ENCODE peak calls at places on chromosome 3, in eight cellular contexts. One of them, this sample, is unnamed.
A peak's percentile ranks its signal among the peaks of the same experiment; 100 is the strongest.

GRCh38 chr3:14884665-14885064 is 62.7 kb upstream of the NR2C2 start:
- DNase-seq in heart left ventricle: no peak
- DNase-seq in uterus: no peak
- DNase-seq in spleen: peak; percentile 51
- DNase-seq in colonic mucosa: no peak
- DNase-seq in H9: no peak
- DNase-seq in left lung: no peak
- DNase-seq in adrenal gland: no peak
- DNase-seq in this sample: no peak

GRCh38 chr3:124860599-124860998 is 26.6 kb downstream of the ITGB5 start:
- DNase-seq in heart left ventricle: no peak
- DNase-seq in uterus: peak; percentile 88
- DNase-seq in spleen: no peak
- DNase-seq in colonic mucosa: peak; percentile 44
- DNase-seq in H9: no peak
- DNase-seq in left lung: peak; percentile 59
- DNase-seq in adrenal gland: peak; percentile 96
- DNase-seq in this sample: peak; percentile 86

GRCh38 chr3:25856902-25857518 is 67.1 kb downstream of the OXSM start:
- DNase-seq in heart left ventricle: no peak
- DNase-seq in uterus: no peak
- DNase-seq in spleen: no peak
- DNase-seq in colonic mucosa: no peak
- DNase-seq in H9: no peak
- DNase-seq in left lung: no peak
- DNase-seq in adrenal gland: peak; percentile 23
- DNase-seq in this sample: peak; percentile 15

GRCh38 chr3:52524752-52525661 is 8.7 kb downstream of the NT5DC2 start:
- DNase-seq in heart left ventricle: peak; percentile 73
- DNase-seq in uterus: peak; percentile 44
- DNase-seq in spleen: peak; percentile 74
- DNase-seq in colonic mucosa: no peak
- DNase-seq in H9: no peak
- DNase-seq in left lung: peak; percentile 49
- DNase-seq in adrenal gland: peak; percentile 61
- DNase-seq in this sample: no peak

GRCh38 chr3:21294768-21295167 is 456.2 kb downstream of the ZNF385D start:
- DNase-seq in heart left ventricle: no peak
- DNase-seq in uterus: no peak
- DNase-seq in spleen: no peak
- DNase-seq in colonic mucosa: no peak
- DNase-seq in H9: no peak
- DNase-seq in left lung: no peak
- DNase-seq in adrenal gland: no peak
- DNase-seq in this sample: no peak

GRCh38 chr3:73765878-73766564 is 141.3 kb upstream of the PDZRN3 start:
- DNase-seq in heart left ventricle: no peak
- DNase-seq in uterus: no peak
- DNase-seq in spleen: no peak
- DNase-seq in colonic mucosa: no peak
- DNase-seq in H9: no peak
- DNase-seq in left lung: no peak
- DNase-seq in adrenal gland: no peak
- DNase-seq in this sample: no peak

GRCh38 chr3:194189243-194189791 is 53.4 kb downstream of the HES1 start:
- DNase-seq in heart left ventricle: no peak
- DNase-seq in uterus: no peak
- DNase-seq in spleen: no peak
- DNase-seq in colonic mucosa: no peak
- DNase-seq in H9: no peak
- DNase-seq in left lung: no peak
- DNase-seq in adrenal gland: peak; percentile 44
- DNase-seq in this sample: no peak

GRCh38 chr3:36196058-36196457 is 184.2 kb upstream of the STAC start:
- DNase-seq in heart left ventricle: no peak
- DNase-seq in uterus: no peak
- DNase-seq in spleen: no peak
- DNase-seq in colonic mucosa: no peak
- DNase-seq in H9: no peak
- DNase-seq in left lung: no peak
- DNase-seq in adrenal gland: no peak
- DNase-seq in this sample: no peak

GRCh38 chr3:185728630-185729334 is 96.1 kb downstream of the IGF2BP2 start:
- DNase-seq in heart left ventricle: no peak
- DNase-seq in uterus: no peak
- DNase-seq in spleen: no peak
- DNase-seq in colonic mucosa: no peak
- DNase-seq in H9: no peak
- DNase-seq in left lung: no peak
- DNase-seq in adrenal gland: no peak
- DNase-seq in this sample: no peak

GRCh38 chr3:156059950-156060501 is 60.4 kb upstream of the KCNAB1 start:
- DNase-seq in heart left ventricle: no peak
- DNase-seq in uterus: no peak
- DNase-seq in spleen: no peak
- DNase-seq in colonic mucosa: no peak
- DNase-seq in H9: no peak
- DNase-seq in left lung: no peak
- DNase-seq in adrenal gland: no peak
- DNase-seq in this sample: no peak

GRCh38 chr3:58471025-58471887 is 20.6 kb upstream of the KCTD6 start:
- DNase-seq in heart left ventricle: no peak
- DNase-seq in uterus: peak; percentile 54
- DNase-seq in spleen: no peak
- DNase-seq in colonic mucosa: peak; percentile 84
- DNase-seq in H9: no peak
- DNase-seq in left lung: peak; percentile 62
- DNase-seq in adrenal gland: peak; percentile 67
- DNase-seq in this sample: peak; percentile 33

GRCh38 chr3:78839710-78840109 is 928.1 kb downstream of the ROBO1 start:
- DNase-seq in heart left ventricle: no peak
- DNase-seq in uterus: no peak
- DNase-seq in spleen: no peak
- DNase-seq in colonic mucosa: no peak
- DNase-seq in H9: no peak
- DNase-seq in left lung: no peak
- DNase-seq in adrenal gland: no peak
- DNase-seq in this sample: no peak

GRCh38 chr3:34139566-34139965 is 341.1 kb downstream of the PDCD6IP start:
- DNase-seq in heart left ventricle: no peak
- DNase-seq in uterus: no peak
- DNase-seq in spleen: no peak
- DNase-seq in colonic mucosa: no peak
- DNase-seq in H9: no peak
- DNase-seq in left lung: no peak
- DNase-seq in adrenal gland: no peak
- DNase-seq in this sample: no peak

GRCh38 chr3:57675530-57675929 is 17.3 kb downstream of the DENND6A start:
- DNase-seq in heart left ventricle: no peak
- DNase-seq in uterus: no peak
- DNase-seq in spleen: no peak
- DNase-seq in colonic mucosa: no peak
- DNase-seq in H9: no peak
- DNase-seq in left lung: no peak
- DNase-seq in adrenal gland: no peak
- DNase-seq in this sample: no peak

GRCh38 chr3:131480116-131480515 is 22.7 kb downstream of the MRPL3 start:
- DNase-seq in heart left ventricle: no peak
- DNase-seq in uterus: no peak
- DNase-seq in spleen: no peak
- DNase-seq in colonic mucosa: no peak
- DNase-seq in H9: no peak
- DNase-seq in left lung: no peak
- DNase-seq in adrenal gland: no peak
- DNase-seq in this sample: no peak

GRCh38 chr3:193743702-193744047 is 150.7 kb downstream of the OPA1 start:
- DNase-seq in heart left ventricle: no peak
- DNase-seq in uterus: no peak
- DNase-seq in spleen: no peak
- DNase-seq in colonic mucosa: no peak
- DNase-seq in H9: no peak
- DNase-seq in left lung: no peak
- DNase-seq in adrenal gland: no peak
- DNase-seq in this sample: no peak

GRCh38 chr3:17782751-17783150 is 40.3 kb upstream of the TBC1D5 start:
- DNase-seq in heart left ventricle: no peak
- DNase-seq in uterus: no peak
- DNase-seq in spleen: no peak
- DNase-seq in colonic mucosa: no peak
- DNase-seq in H9: no peak
- DNase-seq in left lung: no peak
- DNase-seq in adrenal gland: no peak
- DNase-seq in this sample: no peak

DNA sequence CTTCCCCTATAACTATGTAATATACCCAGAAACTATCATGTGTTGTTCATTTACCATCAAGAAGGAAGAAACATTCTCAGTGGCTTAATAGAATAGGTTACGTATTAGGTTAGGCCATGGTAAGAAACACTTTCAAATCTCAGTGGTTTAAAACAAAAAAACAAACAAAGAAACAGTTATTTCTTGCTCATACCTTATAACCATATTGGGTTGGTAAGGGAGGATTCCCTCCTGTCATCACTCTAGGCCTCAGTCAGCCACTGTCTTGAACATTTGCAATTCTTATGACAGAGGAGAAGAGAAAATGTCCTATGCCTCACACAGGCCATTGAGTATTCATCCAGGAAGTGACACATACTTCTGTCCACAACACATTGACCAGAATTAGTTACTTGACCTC is 727.7 kb upstream of the NECTIN3 start:
- DNase-seq in heart left ventricle: no peak
- DNase-seq in uterus: no peak
- DNase-seq in spleen: no peak
- DNase-seq in colonic mucosa: no peak
- DNase-seq in H9: no peak
- DNase-seq in left lung: no peak
- DNase-seq in adrenal gland: no peak
- DNase-seq in this sample: no peak
- TF ChIP-seq CTCF in heart left ventricle: no peak
- TF ChIP-seq CTCF in uterus: no peak
- TF ChIP-seq CTCF in spleen: no peak
- TF ChIP-seq CTCF in colonic mucosa: no peak
- TF ChIP-seq CTCF in H9: no peak
- TF ChIP-seq CTCF in left lung: no peak
- TF ChIP-seq CTCF in adrenal gland: no peak
- TF ChIP-seq CTCF in this sample: no peak

GRCh38 chr3:127134887-127135240 is 58.1 kb upstream of the PRR23E start:
- DNase-seq in heart left ventricle: no peak
- DNase-seq in uterus: no peak
- DNase-seq in spleen: no peak
- DNase-seq in colonic mucosa: no peak
- DNase-seq in H9: no peak
- DNase-seq in left lung: no peak
- DNase-seq in adrenal gland: no peak
- DNase-seq in this sample: no peak

GRCh38 chr3:127134466-127134865 is 58.5 kb upstream of the PRR23E start:
- DNase-seq in heart left ventricle: no peak
- DNase-seq in uterus: no peak
- DNase-seq in spleen: no peak
- DNase-seq in colonic mucosa: no peak
- DNase-seq in H9: no peak
- DNase-seq in left lung: no peak
- DNase-seq in adrenal gland: no peak
- DNase-seq in this sample: no peak

GRCh38 chr3:127132876-127133275 is 60.1 kb upstream of the PRR23E start:
- DNase-seq in heart left ventricle: no peak
- DNase-seq in uterus: no peak
- DNase-seq in spleen: no peak
- DNase-seq in colonic mucosa: no peak
- DNase-seq in H9: no peak
- DNase-seq in left lung: no peak
- DNase-seq in adrenal gland: no peak
- DNase-seq in this sample: no peak

GRCh38 chr3:127133971-127134370 is 59.0 kb upstream of the PRR23E start:
- DNase-seq in heart left ventricle: no peak
- DNase-seq in uterus: no peak
- DNase-seq in spleen: no peak
- DNase-seq in colonic mucosa: no peak
- DNase-seq in H9: no peak
- DNase-seq in left lung: no peak
- DNase-seq in adrenal gland: no peak
- DNase-seq in this sample: no peak

DNA sequence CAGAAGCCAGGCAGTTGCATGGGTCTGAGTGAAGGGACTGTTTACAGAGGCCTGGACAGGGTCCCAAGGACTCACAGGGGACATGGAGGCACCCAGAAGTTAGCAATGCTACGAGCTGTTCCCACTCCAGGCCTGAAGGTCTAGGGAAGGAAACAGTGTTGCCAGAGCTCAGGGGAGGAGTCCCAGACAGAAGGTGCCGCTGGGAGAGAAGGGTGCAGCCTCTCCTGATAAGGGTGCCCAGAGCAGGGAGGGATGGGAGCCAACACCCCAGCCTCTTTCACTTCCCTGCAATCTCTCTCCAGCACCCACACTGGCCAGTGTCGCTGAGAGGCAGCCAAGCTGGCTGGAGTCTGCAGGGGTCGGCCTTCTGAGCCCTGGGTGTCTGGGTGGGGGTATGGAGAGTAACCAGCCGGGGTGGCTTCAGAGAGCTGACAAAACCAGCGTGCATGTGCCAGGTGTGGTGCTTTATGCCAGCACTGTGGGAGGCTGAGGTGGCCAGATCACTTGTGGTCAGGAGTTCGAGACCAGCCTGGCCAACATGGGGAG is 61.2 kb upstream of the PRR23E start:
- DNase-seq in heart left ventricle: no peak
- DNase-seq in uterus: no peak
- DNase-seq in spleen: no peak
- DNase-seq in colonic mucosa: no peak
- DNase-seq in H9: no peak
- DNase-seq in left lung: no peak
- DNase-seq in adrenal gland: no peak
- DNase-seq in this sample: no peak
- H3K27me3 ChIP-seq in heart left ventricle: no peaks in the 10 kb centered on the region
- H3K27me3 ChIP-seq in uterus: no peaks in the 10 kb centered on the region
- H3K27me3 ChIP-seq in spleen: peaks cover 33% of the 10 kb centered on the region
- H3K27me3 ChIP-seq in colonic mucosa: peaks cover 29% of the 10 kb centered on the region
- H3K27me3 ChIP-seq in H9: peaks cover 11% of the 10 kb centered on the region
- H3K27me3 ChIP-seq in left lung: peaks cover 46% of the 10 kb centered on the region
- H3K27me3 ChIP-seq in adrenal gland: peaks cover 12% of the 10 kb centered on the region
- H3K27me3 ChIP-seq in this sample: peaks cover 36% of the 10 kb centered on the region

DNA sequence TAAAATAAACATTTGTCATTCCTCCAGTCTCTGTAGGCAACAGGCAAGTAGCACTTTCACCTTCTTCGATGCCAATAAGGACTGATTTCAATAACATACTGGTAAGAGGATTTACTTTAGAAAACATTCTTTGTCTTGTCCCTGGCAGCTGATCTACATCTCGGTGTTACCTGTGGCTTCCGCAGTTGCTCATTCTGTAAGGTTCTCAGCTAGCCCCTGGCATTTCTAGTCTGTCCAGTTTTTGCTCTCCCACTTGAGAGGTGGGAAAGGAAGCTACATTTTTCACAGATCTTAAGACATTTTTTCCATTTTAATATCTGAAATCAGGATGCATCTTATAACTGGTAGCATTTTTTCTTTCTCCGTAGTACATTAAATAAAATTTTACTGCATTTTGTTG is 19.7 kb upstream of the MAP6D1 start:
- DNase-seq in heart left ventricle: no peak
- DNase-seq in uterus: no peak
- DNase-seq in spleen: no peak
- DNase-seq in colonic mucosa: no peak
- DNase-seq in H9: no peak
- DNase-seq in left lung: no peak
- DNase-seq in adrenal gland: no peak
- DNase-seq in this sample: no peak
- H3K27ac ChIP-seq in heart left ventricle: no peak overlapping the region
- H3K27ac ChIP-seq in uterus: no peak overlapping the region
- H3K27ac ChIP-seq in spleen: no peak overlapping the region
- H3K27ac ChIP-seq in colonic mucosa: no peak overlapping the region
- H3K27ac ChIP-seq in H9: no peak overlapping the region
- H3K27ac ChIP-seq in left lung: no peak overlapping the region
- H3K27ac ChIP-seq in adrenal gland: no peak overlapping the region
- H3K27ac ChIP-seq in this sample: peak overlapping the region; percentile 71

GRCh38 chr3:112117826-112118571 is 15.0 kb downstream of the GCSAM start:
- DNase-seq in heart left ventricle: peak; percentile 65
- DNase-seq in uterus: no peak
- DNase-seq in spleen: peak; percentile 80
- DNase-seq in colonic mucosa: no peak
- DNase-seq in H9: peak; percentile 37
- DNase-seq in left lung: no peak
- DNase-seq in adrenal gland: peak; percentile 23
- DNase-seq in this sample: no peak
- TF ChIP-seq CTCF in heart left ventricle: no peak
- TF ChIP-seq CTCF in uterus: no peak
- TF ChIP-seq CTCF in spleen: no peak
- TF ChIP-seq CTCF in colonic mucosa: no peak
- TF ChIP-seq CTCF in H9: peak; percentile 36
- TF ChIP-seq CTCF in left lung: no peak
- TF ChIP-seq CTCF in adrenal gland: no peak
- TF ChIP-seq CTCF in this sample: no peak

This sample was measured in AG04450.